ENCODE peak calls at places on chromosomes 5 and 9, in seven cellular contexts. One of them, this sample, is unnamed.

GRCh38 chr9:118522093-118523028 is 818.2 kb downstream of the TLR4 start:
- DNase-seq in nephron progenitor cell: peak
- DNase-seq in NB4: peak
- DNase-seq in GM20000: peak
- DNase-seq in PC-3: no peak
- DNase-seq in lower lobe of right lung: peak
- DNase-seq in A549: peak
- DNase-seq in this sample: peak

GRCh38 chr9:35000535-35001284 is 11.2 kb downstream of the DNAJB5 start:
- DNase-seq in nephron progenitor cell: no peak
- DNase-seq in NB4: no peak
- DNase-seq in GM20000: no peak
- DNase-seq in PC-3: peak
- DNase-seq in lower lobe of right lung: no peak
- DNase-seq in A549: no peak
- DNase-seq in this sample: no peak

GRCh38 chr9:126853667-126854066 is 6.8 kb upstream of the ZBTB34 start:
- DNase-seq in nephron progenitor cell: no peak
- DNase-seq in NB4: no peak
- DNase-seq in GM20000: no peak
- DNase-seq in PC-3: peak
- DNase-seq in lower lobe of right lung: no peak
- DNase-seq in A549: no peak
- DNase-seq in this sample: no peak

GRCh38 chr5:167754501-167754941 is 536.9 kb upstream of the WWC1 start:
- DNase-seq in nephron progenitor cell: no peak
- DNase-seq in NB4: no peak
- DNase-seq in GM20000: no peak
- DNase-seq in PC-3: peak
- DNase-seq in lower lobe of right lung: no peak
- DNase-seq in A549: no peak
- DNase-seq in this sample: no peak

GRCh38 chr5:143495823-143496275 is 92.4 kb upstream of the NR3C1 start:
- DNase-seq in nephron progenitor cell: no peak
- DNase-seq in NB4: no peak
- DNase-seq in GM20000: no peak
- DNase-seq in PC-3: peak
- DNase-seq in lower lobe of right lung: no peak
- DNase-seq in A549: peak
- DNase-seq in this sample: no peak

GRCh38 chr5:72018158-72018803 is 89.0 kb upstream of the MAP1B start:
- DNase-seq in nephron progenitor cell: peak
- DNase-seq in NB4: peak
- DNase-seq in GM20000: peak
- DNase-seq in PC-3: peak
- DNase-seq in lower lobe of right lung: peak
- DNase-seq in A549: peak
- DNase-seq in this sample: peak

GRCh38 chr9:116464987-116465571 is 222.0 kb upstream of the TRIM32 start:
- DNase-seq in nephron progenitor cell: no peak
- DNase-seq in NB4: no peak
- DNase-seq in GM20000: no peak
- DNase-seq in PC-3: no peak
- DNase-seq in lower lobe of right lung: no peak
- DNase-seq in A549: no peak
- DNase-seq in this sample: no peak

GRCh38 chr5:165325201-165325600 is 1819.8 kb downstream of the MAT2B start:
- DNase-seq in nephron progenitor cell: no peak
- DNase-seq in NB4: no peak
- DNase-seq in GM20000: no peak
- DNase-seq in PC-3: peak
- DNase-seq in lower lobe of right lung: no peak
- DNase-seq in A549: no peak
- DNase-seq in this sample: no peak

GRCh38 chr5:177310757-177311173 is 933 bp downstream of the MXD3 start:
- DNase-seq in nephron progenitor cell: no peak
- DNase-seq in NB4: peak
- DNase-seq in GM20000: no peak
- DNase-seq in PC-3: peak
- DNase-seq in lower lobe of right lung: no peak
- DNase-seq in A549: no peak
- DNase-seq in this sample: no peak

DNA sequence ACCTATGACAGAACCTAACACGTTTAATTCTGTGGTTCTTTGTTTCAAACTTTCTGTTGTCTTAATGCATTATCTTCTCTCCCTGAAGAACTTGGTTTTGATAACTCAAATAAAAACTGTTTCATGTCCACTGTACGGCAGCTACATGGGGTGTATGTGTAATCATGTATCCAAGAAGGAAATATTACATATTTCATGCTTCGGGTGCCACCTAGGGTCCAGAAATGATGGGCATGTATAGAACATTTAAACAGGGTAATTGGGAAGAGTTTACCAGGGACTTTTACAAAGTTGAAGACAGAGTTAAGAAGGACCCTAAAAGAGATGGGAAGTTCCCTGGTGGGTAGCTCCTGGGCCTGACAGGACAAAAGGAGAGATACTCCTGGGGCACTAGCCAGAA is 291.3 kb downstream of the FBXL7 start:
- DNase-seq in nephron progenitor cell: no peak
- DNase-seq in NB4: no peak
- DNase-seq in GM20000: no peak
- DNase-seq in PC-3: peak
- DNase-seq in lower lobe of right lung: no peak
- DNase-seq in A549: no peak
- DNase-seq in this sample: no peak
- TF ChIP-seq CTCF in nephron progenitor cell: no peak
- TF ChIP-seq CTCF in NB4: no peak
- TF ChIP-seq CTCF in GM20000: no peak
- TF ChIP-seq CTCF in PC-3: peak
- TF ChIP-seq CTCF in lower lobe of right lung: no peak
- TF ChIP-seq CTCF in A549: no peak
- TF ChIP-seq CTCF in this sample: no peak

GRCh38 chr9:99894826-99895225 is 11.6 kb upstream of the STX17 start:
- DNase-seq in nephron progenitor cell: no peak
- DNase-seq in NB4: no peak
- DNase-seq in GM20000: no peak
- DNase-seq in PC-3: no peak
- DNase-seq in lower lobe of right lung: no peak
- DNase-seq in A549: no peak
- DNase-seq in this sample: no peak

GRCh38 chr9:99889120-99889519 is 17.3 kb upstream of the STX17 start:
- DNase-seq in nephron progenitor cell: no peak
- DNase-seq in NB4: peak
- DNase-seq in GM20000: no peak
- DNase-seq in PC-3: no peak
- DNase-seq in lower lobe of right lung: no peak
- DNase-seq in A549: no peak
- DNase-seq in this sample: no peak
- TF ChIP-seq CTCF in nephron progenitor cell: no peak
- TF ChIP-seq CTCF in NB4: no peak
- TF ChIP-seq CTCF in GM20000: peak
- TF ChIP-seq CTCF in PC-3: no peak
- TF ChIP-seq CTCF in lower lobe of right lung: no peak
- TF ChIP-seq CTCF in A549: no peak
- TF ChIP-seq CTCF in this sample: no peak

DNA sequence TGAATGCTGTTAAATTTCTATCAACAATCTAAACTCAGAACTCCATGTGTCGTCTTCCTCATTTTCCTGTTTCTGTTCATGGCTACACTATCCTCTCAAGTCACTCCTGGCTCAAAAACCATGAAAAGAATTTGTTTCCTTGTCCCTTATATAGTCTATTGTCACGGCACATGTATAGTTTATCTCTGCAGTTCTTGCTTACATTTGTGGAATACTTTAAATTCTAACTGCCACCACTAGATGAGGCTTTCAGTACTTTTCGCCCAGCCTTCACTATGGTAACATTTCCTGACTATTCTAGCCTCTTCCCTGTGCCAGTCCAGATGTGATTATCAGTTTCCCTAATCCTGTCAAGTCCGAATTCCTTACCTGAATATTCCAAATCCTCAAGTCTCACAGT is 34.6 kb downstream of the PKD2L2 start:
- DNase-seq in nephron progenitor cell: no peak
- DNase-seq in NB4: no peak
- DNase-seq in GM20000: no peak
- DNase-seq in PC-3: no peak
- DNase-seq in lower lobe of right lung: no peak
- DNase-seq in A549: no peak
- DNase-seq in this sample: no peak
- TF ChIP-seq CTCF in nephron progenitor cell: no peak
- TF ChIP-seq CTCF in NB4: no peak
- TF ChIP-seq CTCF in GM20000: no peak
- TF ChIP-seq CTCF in PC-3: no peak
- TF ChIP-seq CTCF in lower lobe of right lung: no peak
- TF ChIP-seq CTCF in A549: no peak
- TF ChIP-seq CTCF in this sample: no peak

DNA sequence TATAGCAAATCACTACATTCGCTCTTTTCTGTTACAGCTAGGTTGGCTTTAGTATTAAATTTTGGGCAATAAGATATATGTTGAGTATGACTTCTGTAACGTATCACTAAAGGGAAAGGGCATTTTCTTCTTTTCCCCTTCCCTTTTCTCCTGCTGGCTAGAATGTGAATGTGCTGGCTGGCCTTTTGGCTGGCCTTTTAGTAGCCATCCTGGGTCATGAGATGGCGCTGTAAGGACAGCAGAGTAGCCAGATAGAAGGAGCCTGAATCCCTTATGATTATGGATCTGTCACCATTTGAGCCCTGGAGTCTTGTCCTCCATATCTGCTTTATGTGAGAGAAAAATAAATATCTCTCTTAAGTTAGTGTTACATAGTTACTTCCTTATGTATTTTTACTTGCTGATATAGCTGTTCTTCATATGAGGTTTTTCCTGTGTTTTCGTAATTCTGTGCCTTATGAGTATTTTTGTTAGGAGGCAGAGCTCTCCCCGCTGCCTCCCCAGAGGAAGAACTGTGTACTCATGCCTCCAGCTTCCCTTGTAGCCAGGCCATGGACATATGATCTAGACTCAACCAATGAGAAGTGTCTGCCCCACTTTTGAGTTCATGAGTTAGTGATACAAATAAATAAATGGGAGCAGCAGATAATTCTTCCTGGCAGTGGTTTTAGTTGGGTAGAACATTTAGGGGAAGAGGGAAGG is 65.9 kb downstream of the NDUFAF2 start:
- DNase-seq in nephron progenitor cell: no peak
- DNase-seq in NB4: no peak
- DNase-seq in GM20000: no peak
- DNase-seq in PC-3: peak
- DNase-seq in lower lobe of right lung: no peak
- DNase-seq in A549: peak
- DNase-seq in this sample: no peak
- TF ChIP-seq CTCF in nephron progenitor cell: no peak
- TF ChIP-seq CTCF in NB4: no peak
- TF ChIP-seq CTCF in GM20000: no peak
- TF ChIP-seq CTCF in PC-3: peak
- TF ChIP-seq CTCF in lower lobe of right lung: no peak
- TF ChIP-seq CTCF in A549: peak
- TF ChIP-seq CTCF in this sample: peak

This sample was measured in progenitor cell of endocrine pancreas.